ENCODE peak calls at places on chromosomes 7 and 10, in ten cellular contexts. P, O, W, I, K, V, T, A, F and X are unnamed samples.

GRCh38 chr10:22322663-22323160 is 1.8 kb downstream of the BMI1 start:
- DNase-seq in P (no peak), O (no peak), W (no peak), I (no peak), K (no peak), V (no peak), T (no peak), A (no peak), F (no peak), X (no peak)

GRCh38 chr7:2362385-2363088 is 7.9 kb downstream of the EIF3B start:
- DNase-seq in P (no peak), O (no peak), W (no peak), I (no peak), K (no peak), V (no peak), T (no peak), A (no peak), F (no peak), X (no peak)

GRCh38 chr7:957418-958220 is 3.1 kb upstream of the ADAP1 start:
- DNase-seq in P (no peak), O (no peak), W (no peak), I (no peak), K (no peak), V (no peak), T (no peak), A (peak; percentile 88), F (no peak), X (no peak)

GRCh38 chr7:50261593-50261992 is 42.9 kb upstream of the IKZF1 start:
- DNase-seq in P (peak; percentile 37), O (no peak), W (no peak), I (no peak), K (no peak), V (no peak), T (no peak), A (no peak), F (no peak), X (no peak)

GRCh38 chr10:76126607-76127190 is 695.3 kb downstream of the LRMDA start:
- DNase-seq in P (no peak), O (no peak), W (no peak), I (no peak), K (no peak), V (no peak), T (no peak), A (no peak), F (no peak), X (no peak)

GRCh38 chr7:12111461-12112405 is 99.4 kb upstream of the TMEM106B start:
- DNase-seq in P (peak; percentile 11), O (no peak), W (no peak), I (peak; percentile 2), K (peak; percentile 57), V (no peak), T (no peak), A (peak; percentile 87), F (no peak), X (peak; percentile 82)

GRCh38 chr10:4498763-4499251 is 327.2 kb upstream of the AKR1E2 start:
- DNase-seq in P (no peak), O (no peak), W (no peak), I (no peak), K (peak; percentile 28), V (no peak), T (peak; percentile 70), A (no peak), F (no peak), X (no peak)

GRCh38 chr10:70774810-70775678 is 10.1 kb downstream of the TBATA start:
- DNase-seq in P (no peak), O (no peak), W (no peak), I (no peak), K (no peak), V (no peak), T (no peak), A (no peak), F (no peak), X (peak; percentile 22)

GRCh38 chr10:119737827-119738226 is 12.0 kb downstream of the INPP5F start:
- DNase-seq in P (no peak), O (no peak), W (no peak), I (no peak), K (peak; percentile 63), V (peak; percentile 33), T (peak; percentile 72), A (no peak), F (no peak), X (no peak)

GRCh38 chr7:39132306-39132705 is 154.6 kb downstream of the POU6F2 start:
- DNase-seq in P (no peak), O (no peak), W (no peak), I (no peak), K (no peak), V (no peak), T (no peak), A (no peak), F (no peak), X (no peak)

GRCh38 chr10:31584098-31584631 is 265.1 kb downstream of the ZEB1 start:
- DNase-seq in P (no peak), O (no peak), W (no peak), I (no peak), K (no peak), V (no peak), T (no peak), A (no peak), F (no peak), X (no peak)

GRCh38 chr10:114021135-114021534 is 22.5 kb upstream of the ADRB1 start:
- DNase-seq in P (no peak), O (no peak), W (no peak), I (no peak), K (no peak), V (no peak), T (no peak), A (no peak), F (no peak), X (no peak)

GRCh38 chr7:157548691-157549265 is 212.0 kb downstream of the DNAJB6 start:
- DNase-seq in P (no peak), O (no peak), W (no peak), I (no peak), K (no peak), V (no peak), T (no peak), A (peak; percentile 77), F (no peak), X (no peak)

GRCh38 chr7:156000601-156001396 is 188.5 kb upstream of the SHH start:
- DNase-seq in P (no peak), O (no peak), W (no peak), I (no peak), K (no peak), V (no peak), T (no peak), A (no peak), F (no peak), X (no peak)

GRCh38 chr7:157786375-157787274 is 449.8 kb downstream of the DNAJB6 start:
- DNase-seq in P (no peak), O (no peak), W (no peak), I (no peak), K (no peak), V (no peak), T (no peak), A (no peak), F (no peak), X (no peak)

GRCh38 chr7:4665661-4666060 is 16.4 kb upstream of the FOXK1 start:
- DNase-seq in P (no peak), O (no peak), W (no peak), I (no peak), K (peak; percentile 88), V (no peak), T (peak; percentile 96), A (no peak), F (no peak), X (no peak)

GRCh38 chr10:93596539-93596938 is 4.5 kb downstream of the RBP4 start:
- DNase-seq in P (no peak), O (peak; percentile 45), W (no peak), I (no peak), K (no peak), V (no peak), T (no peak), A (no peak), F (no peak), X (no peak)

GRCh38 chr10:24722676-24723385 is 856 bp downstream of the ARHGAP21 start:
- DNase-seq in P (peak; percentile 52), O (no peak), W (peak; percentile 60), I (peak; percentile 26), K (no peak), V (peak; percentile 25), T (no peak), A (no peak), F (peak; percentile 6), X (peak; percentile 52)

GRCh38 chr7:6392712-6393666 is 54.8 kb downstream of the DAGLB start:
- DNase-seq in P (no peak), O (no peak), W (no peak), I (no peak), K (peak; percentile 90), V (peak; percentile 12), T (no peak), A (peak; percentile 56), F (no peak), X (peak; percentile 91)

GRCh38 chr10:44933922-44934321 is 22.8 kb downstream of the TMEM72 start:
- DNase-seq in P (no peak), O (no peak), W (no peak), I (no peak), K (no peak), V (no peak), T (no peak), A (no peak), F (no peak), X (no peak)

GRCh38 chr10:72834183-72834825 is 59.2 kb upstream of the OIT3 start:
- DNase-seq in P (peak; percentile 44), O (peak; percentile 16), W (peak; percentile 18), I (peak; percentile 36), K (peak; percentile 28), V (peak; percentile 17), T (no peak), A (no peak), F (peak; percentile 4), X (peak; percentile 69)

GRCh38 chr10:73894245-73894971 is 16.5 kb upstream of the PLAU start:
- DNase-seq in P (no peak), O (no peak), W (no peak), I (no peak), K (no peak), V (no peak), T (no peak), A (no peak), F (no peak), X (no peak)

GRCh38 chr7:115851291-115851690 is 179.3 kb downstream of the TFEC start:
- DNase-seq in P (peak; percentile 9), O (peak; percentile 31), W (no peak), I (no peak), K (no peak), V (no peak), T (peak; percentile 24), A (no peak), F (no peak), X (no peak)

GRCh38 chr7:102973096-102973802 is 60.4 kb downstream of the LRRC17 start:
- DNase-seq in P (no peak), O (no peak), W (no peak), I (no peak), K (no peak), V (no peak), T (no peak), A (no peak), F (no peak), X (peak; percentile 38)